ENCODE peak calls at places on chromosome 22, in six cellular contexts. Z, A, S, E, B and L are unnamed samples.

GRCh38 chr22:35600466-35600865 is 16.7 kb downstream of the MB start:
- DNase-seq in B (no peak), Z (no peak), A (no peak), E (no peak), S (no peak), L (no peak)

GRCh38 chr22:46480396-46480795 is 57.0 kb downstream of the CELSR1 start:
- DNase-seq in A (no peak), E (no peak), S (no peak), B (no peak), Z (no peak), L (no peak)

GRCh38 chr22:49215840-49216239 is 611.8 kb downstream of the BRD1 start:
- DNase-seq in B (no peak), E (no peak), S (no peak), Z (peak), A (no peak), L (no peak)

GRCh38 chr22:39434721-39435120 is 22.1 kb upstream of the MGAT3 start:
- DNase-seq in A (no peak), S (no peak), E (no peak), B (no peak), Z (no peak), L (no peak)

GRCh38 chr22:46537221-46537945 is at the start of gene CELSR1:
- DNase-seq in A (peak), Z (peak), S (no peak), B (peak), E (peak), L (peak)

GRCh38 chr22:47775686-47776085 is 1013.2 kb downstream of the TBC1D22A start:
- DNase-seq in A (no peak), S (no peak), B (no peak), Z (no peak), E (no peak), L (no peak)

GRCh38 chr22:44181033-44181911 is 547 bp downstream of the PARVG start:
- DNase-seq in A (no peak), S (no peak), Z (no peak), E (no peak), B (no peak), L (no peak)

GRCh38 chr22:37999640-38000272 is 15.4 kb upstream of the SOX10 start:
- DNase-seq in A (peak), S (peak), E (no peak), B (no peak), Z (no peak), L (peak)

GRCh38 chr22:40405178-40406062 is 35.0 kb downstream of the SGSM3 start:
- DNase-seq in E (no peak), Z (no peak), B (no peak), A (no peak), S (no peak), L (no peak)

GRCh38 chr22:26457661-26458272 is 25.8 kb downstream of the HPS4 start:
- DNase-seq in B (no peak), Z (no peak), S (no peak), E (no peak), A (no peak), L (no peak)

GRCh38 chr22:50221410-50222300 is 20.8 kb downstream of the SELENOO start:
- DNase-seq in A (no peak), Z (no peak), E (no peak), B (peak), S (no peak), L (no peak)

GRCh38 chr22:41799486-41800347 is 762 bp upstream of the CCDC134 start:
- DNase-seq in S (no peak), E (peak), Z (peak), B (peak), A (no peak), L (no peak)

GRCh38 chr22:46115755-46116490 is 34.4 kb upstream of the PPARA start:
- DNase-seq in S (no peak), E (no peak), B (no peak), Z (no peak), A (no peak), L (no peak)

GRCh38 chr22:45270095-45271020 is 14.4 kb upstream of the UPK3A start:
- DNase-seq in Z (no peak), A (no peak), B (no peak), S (no peak), E (no peak), L (no peak)

GRCh38 chr22:20604092-20604747 is 96.8 kb downstream of the MED15 start:
- DNase-seq in A (no peak), S (no peak), B (no peak), Z (no peak), E (no peak), L (no peak)

GRCh38 chr22:37802310-37803194 is 5.2 kb upstream of the GCAT start:
- DNase-seq in B (peak), S (peak), Z (peak), A (peak), E (peak), L (peak)

GRCh38 chr22:41821449-41822030 is 11.4 kb upstream of the SREBF2 start:
- DNase-seq in B (no peak), E (no peak), S (no peak), Z (no peak), A (no peak), L (no peak)

GRCh38 chr22:39462443-39463147 is 5.8 kb downstream of the MGAT3 start:
- DNase-seq in A (no peak), Z (peak), B (no peak), E (no peak), S (no peak), L (peak)

GRCh38 chr22:47851586-47851985 is 1089.1 kb downstream of the TBC1D22A start:
- DNase-seq in Z (no peak), B (no peak), E (no peak), S (no peak), A (no peak), L (no peak)

GRCh38 chr22:36180038-36180880 is 19.7 kb upstream of the APOL3 start:
- DNase-seq in Z (peak), E (peak), A (peak), S (peak), B (peak), L (peak)

GRCh38 chr22:38930512-38930911 is 26.9 kb upstream of the APOBEC3A start:
- DNase-seq in A (no peak), B (no peak), E (no peak), Z (no peak), S (no peak), L (no peak)

GRCh38 chr22:35140879-35141745 is 75.2 kb downstream of the ISX start:
- DNase-seq in B (peak), A (no peak), E (peak), Z (peak), S (no peak), L (peak)

GRCh38 chr22:33006220-33006954 is 51.8 kb downstream of the SYN3 start:
- DNase-seq in S (no peak), E (no peak), B (peak), Z (no peak), A (no peak), L (no peak)

GRCh38 chr22:50343541-50343935 is 411 bp downstream of the PPP6R2 start:
- DNase-seq in E (no peak), B (no peak), A (no peak), S (no peak), Z (no peak), L (no peak)

GRCh38 chr22:44361391-44362126 is 48.8 kb upstream of the SHISAL1 start:
- DNase-seq in E (no peak), Z (no peak), A (no peak), S (no peak), B (no peak), L (no peak)

GRCh38 chr22:26883393-26883792 is 226.0 kb downstream of the MIAT start:
- DNase-seq in Z (no peak), E (no peak), B (no peak), S (no peak), A (no peak), L (no peak)

GRCh38 chr22:19120829-19121630 is 1.2 kb downstream of the DGCR2 start:
- DNase-seq in B (no peak), S (peak), A (peak), E (no peak), Z (peak), L (peak)
- H3K4ac ChIP-seq in B (no peak), S (peak), A (peak), E (no peak), Z (no peak), L (no peak)

GRCh38 chr22:25386538-25386884 is 167.1 kb downstream of the CRYBB2 start:
- DNase-seq in A (no peak), Z (no peak), S (no peak), E (no peak), B (no peak), L (no peak)

GRCh38 chr22:25389541-25389919 is 170.1 kb downstream of the CRYBB2 start:
- DNase-seq in A (no peak), B (peak), E (no peak), Z (no peak), S (no peak), L (no peak)

GRCh38 chr22:25390297-25391240 is 171.1 kb downstream of the CRYBB2 start:
- DNase-seq in A (no peak), S (no peak), Z (no peak), B (no peak), E (no peak), L (no peak)

GRCh38 chr22:25388415-25388814 is 169.0 kb downstream of the CRYBB2 start:
- DNase-seq in B (no peak), Z (peak), S (no peak), E (no peak), A (no peak), L (no peak)

DNA sequence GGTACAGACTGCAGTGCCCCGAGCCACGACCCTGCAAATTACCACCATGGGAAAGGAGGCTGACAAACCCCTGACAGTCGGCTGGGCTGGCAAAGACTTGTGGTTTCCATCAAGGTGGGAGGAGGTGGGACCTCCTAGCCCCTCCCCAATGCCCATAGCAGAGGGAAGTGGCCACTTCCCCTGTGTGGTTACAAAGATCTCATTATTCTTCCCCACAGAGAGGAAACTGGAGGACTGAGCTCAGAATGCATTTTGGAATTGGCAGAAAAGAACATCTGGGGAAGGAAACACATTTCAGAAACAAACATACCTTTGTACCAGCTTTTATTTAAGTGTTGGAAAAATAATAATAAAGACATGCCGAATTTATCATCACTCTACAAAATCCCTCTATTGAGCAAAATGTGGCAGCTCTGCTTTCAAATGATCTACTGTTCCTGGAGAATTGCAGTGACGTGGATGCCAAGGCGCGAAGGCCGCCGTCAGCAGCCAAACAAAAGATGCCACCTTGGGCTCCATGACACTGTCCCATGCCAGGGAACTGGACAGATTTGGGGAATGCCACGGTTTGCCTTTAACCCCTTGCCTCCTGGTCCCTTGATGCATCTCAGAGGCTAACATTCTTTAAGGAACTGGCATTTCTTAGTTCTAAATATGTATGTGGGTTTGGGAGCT is 169.6 kb downstream of the CRYBB2 start:
- DNase-seq in A (no peak), S (no peak), B (peak), E (no peak), Z (no peak), L (peak)
- H2BK15ac ChIP-seq in A (no peak), S (no peak), B (peak), E (no peak), Z (no peak), L (no peak)

GRCh38 chr22:28952857-28953256 is 69.5 kb downstream of the ZNRF3 start:
- DNase-seq in A (peak), S (no peak), Z (no peak), E (no peak), B (no peak), L (no peak)

GRCh38 chr22:28950567-28951411 is 67.4 kb downstream of the ZNRF3 start:
- DNase-seq in A (no peak), S (no peak), Z (no peak), B (no peak), E (no peak), L (no peak)

GRCh38 chr22:28951530-28951929 is 68.2 kb downstream of the ZNRF3 start:
- DNase-seq in B (no peak), A (no peak), Z (no peak), E (no peak), S (no peak), L (no peak)

GRCh38 chr22:28953399-28953798 is 70.0 kb downstream of the ZNRF3 start:
- DNase-seq in B (no peak), Z (no peak), E (no peak), A (no peak), S (no peak), L (no peak)

GRCh38 chr22:28951969-28952521 is 68.7 kb downstream of the ZNRF3 start:
- DNase-seq in A (peak), S (no peak), B (no peak), Z (no peak), E (no peak), L (peak)
- H3K4ac ChIP-seq in A (no peak), S (no peak), B (no peak), Z (no peak), E (no peak), L (no peak)

GRCh38 chr22:28542980-28543621 is 136.5 kb downstream of the TTC28 start:
- DNase-seq in Z (no peak), A (no peak), S (no peak), E (no peak), B (no peak), L (no peak)

GRCh38 chr22:28538922-28539321 is 140.7 kb downstream of the TTC28 start:
- DNase-seq in B (no peak), E (no peak), Z (no peak), A (no peak), S (no peak), L (no peak)

GRCh38 chr22:28544431-28544868 is 135.2 kb downstream of the TTC28 start:
- DNase-seq in E (no peak), B (no peak), S (no peak), A (peak), Z (no peak), L (peak)

DNA sequence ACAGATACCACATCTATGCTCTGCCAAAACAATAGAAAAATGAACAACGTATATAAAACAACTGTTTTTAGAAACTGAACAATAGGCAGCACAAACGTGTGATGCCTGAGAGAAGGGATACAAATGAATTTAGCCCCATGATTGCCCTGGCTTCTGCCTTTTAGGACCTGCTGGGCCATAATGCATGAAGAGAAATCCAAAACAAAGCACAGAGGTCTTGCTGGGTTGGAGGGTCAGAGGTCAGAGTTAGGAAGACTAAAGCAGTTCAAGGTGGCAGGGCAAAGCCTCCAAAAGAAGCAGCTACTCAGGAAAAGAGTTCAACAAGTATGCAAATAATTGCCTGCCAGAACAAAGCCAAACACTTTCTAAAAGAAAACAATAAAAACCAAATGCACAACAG is 138.5 kb downstream of the TTC28 start:
- DNase-seq in A (no peak), S (no peak), B (no peak), E (peak), Z (no peak), L (no peak)
- H2BK15ac ChIP-seq in A (no peak), S (no peak), B (no peak), E (no peak), Z (no peak), L (no peak)

GRCh38 chr22:23158516-23159286 is 13.4 kb downstream of the RAB36 start:
- DNase-seq in A (no peak), B (no peak), Z (no peak), S (no peak), E (no peak), L (no peak)

GRCh38 chr22:23159287-23159622 is 14.0 kb downstream of the RAB36 start:
- DNase-seq in E (no peak), B (no peak), A (no peak), S (no peak), Z (no peak), L (no peak)

GRCh38 chr22:23161574-23161973 is 16.3 kb downstream of the RAB36 start:
- DNase-seq in A (no peak), B (no peak), E (no peak), Z (no peak), S (no peak), L (no peak)

GRCh38 chr22:23163665-23164064 is 16.6 kb upstream of the BCR start:
- DNase-seq in Z (no peak), A (no peak), E (no peak), S (no peak), B (no peak), L (no peak)

DNA sequence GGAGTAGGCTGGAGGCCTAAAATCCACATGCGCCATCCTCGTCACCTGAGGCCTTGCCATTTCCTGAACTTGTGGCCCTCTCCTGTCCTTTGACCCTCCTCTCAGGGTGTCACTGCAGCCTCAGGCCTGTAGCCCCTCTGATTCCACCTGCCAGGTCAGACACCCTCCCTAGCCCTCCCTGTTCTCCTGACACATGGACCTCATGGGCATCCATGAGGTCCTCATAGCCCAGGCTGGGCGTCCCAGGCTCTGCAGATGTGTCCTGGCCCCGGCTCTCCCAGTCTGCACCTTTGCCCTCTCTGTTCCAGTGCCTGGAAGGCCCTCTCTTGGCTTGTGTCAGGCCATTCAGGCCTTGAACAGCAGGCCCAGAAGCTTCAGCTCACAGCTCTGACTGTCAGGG is 15.8 kb downstream of the RAB36 start:
- DNase-seq in E (no peak), Z (no peak), B (no peak), S (no peak), A (no peak), L (no peak)
- H3K4ac ChIP-seq in E (no peak), Z (no peak), B (no peak), S (no peak), A (no peak), L (no peak)

DNA sequence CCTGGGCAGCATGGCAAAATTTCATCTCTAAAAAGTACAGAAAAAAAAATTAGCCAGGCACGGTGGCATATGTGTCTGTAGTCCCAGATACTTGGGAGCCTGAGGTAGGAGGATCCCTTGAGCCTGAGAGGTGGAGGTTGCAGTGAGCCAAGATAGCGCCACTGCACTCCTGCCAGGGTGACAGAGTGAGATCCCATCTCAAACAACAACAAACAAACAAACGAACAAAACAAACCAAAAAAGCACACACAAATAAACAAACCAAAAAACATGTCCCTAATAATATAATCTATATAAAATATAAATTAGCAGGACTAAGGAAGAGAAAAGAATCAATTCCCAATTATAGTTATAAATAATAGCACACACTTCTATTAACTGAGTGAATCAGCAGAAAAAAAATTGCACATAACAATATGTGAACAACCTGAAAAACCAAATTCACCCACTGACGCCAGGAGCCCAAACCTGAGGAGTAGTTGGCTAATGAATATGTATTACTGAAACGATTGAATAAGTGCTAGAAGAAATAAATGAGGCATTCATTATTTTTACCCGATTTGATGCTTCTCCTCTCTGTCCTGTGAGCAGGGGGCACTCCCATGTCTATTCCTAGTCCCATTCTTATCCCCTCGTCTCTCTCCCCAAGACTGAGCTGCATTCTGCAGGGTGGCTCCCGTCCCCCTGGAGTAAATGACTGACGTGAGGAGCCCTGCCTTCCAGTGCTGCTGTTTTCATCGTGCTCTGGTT is 108.2 kb upstream of the TOP3B start:
- DNase-seq in Z (no peak), B (no peak), S (no peak), E (no peak), A (no peak), L (no peak)
- H2BK15ac ChIP-seq in Z (no peak), B (no peak), S (no peak), E (no peak), A (no peak), L (no peak)